ENCODE peak calls at places on chromosomes 3 and 15, in four cellular contexts. C is iPS DF 6.9, Y is T-helper 17 cell, H is tibial artery. M is an unnamed sample. For H3K9me3, the result is how much of the 10 kb centered on the place peaks cover.

GRCh38 chr3:16425398-16426057 is 88.0 kb downstream of the RFTN1 start:
- DNase-seq in H (no peak), C (no peak), Y (no peak), M (no peak)

GRCh38 chr15:68528891-68529290 is 49.9 kb upstream of the CORO2B start:
- DNase-seq in H (no peak), C (no peak), Y (no peak), M (no peak)

GRCh38 chr15:93025625-93025982 is 63.4 kb downstream of the RGMA start:
- DNase-seq in H (no peak), C (no peak), Y (no peak), M (no peak)

GRCh38 chr15:62835351-62835750 is 207.2 kb upstream of the TPM1 start:
- DNase-seq in Y (no peak), H (no peak), C (no peak), M (no peak)

GRCh38 chr3:109081746-109082510 is 36.0 kb downstream of the MORC1 start:
- DNase-seq in H (no peak), Y (no peak), C (peak), M (no peak)

GRCh38 chr3:185595520-185595919 is 9.4 kb downstream of the SENP2 start:
- DNase-seq in H (no peak), C (no peak), Y (no peak), M (no peak)

GRCh38 chr15:55574096-55574495 is 14.0 kb downstream of the PYGO1 start:
- DNase-seq in H (no peak), C (no peak), Y (no peak), M (no peak)

GRCh38 chr3:174331095-174331802 is 527.9 kb upstream of the NAALADL2 start:
- DNase-seq in C (no peak), H (no peak), Y (no peak), M (no peak)

GRCh38 chr3:186509423-186509822 is 34.8 kb downstream of the CRYGS start:
- DNase-seq in H (no peak), C (no peak), Y (no peak), M (no peak)

GRCh38 chr3:185328324-185329004 is 34.5 kb upstream of the MAP3K13 start:
- DNase-seq in C (no peak), Y (no peak), H (no peak), M (no peak)

GRCh38 chr15:62606376-62607164 is 436.0 kb upstream of the TPM1 start:
- DNase-seq in H (no peak), Y (no peak), C (no peak), M (no peak)

GRCh38 chr15:70427120-70427519 is 329.4 kb upstream of the TLE3 start:
- DNase-seq in Y (no peak), H (no peak), C (no peak), M (no peak)

GRCh38 chr3:157079677-157080369 is 80.1 kb downstream of the CCNL1 start:
- DNase-seq in C (no peak), H (no peak), Y (no peak), M (no peak)

GRCh38 chr15:75869446-75869845 is 26.2 kb downstream of the UBE2Q2 start:
- DNase-seq in H (no peak), C (no peak), Y (no peak), M (no peak)

GRCh38 chr15:84833447-84833846 is 16.3 kb downstream of the ALPK3 start:
- DNase-seq in C (no peak), H (no peak), Y (no peak), M (no peak)

GRCh38 chr15:76376029-76376428 is 39.5 kb downstream of the ISL2 start:
- DNase-seq in C (peak), Y (no peak), H (no peak), M (no peak)

GRCh38 chr15:98983333-98983732 is 24.3 kb downstream of the PGPEP1L start:
- DNase-seq in H (peak), Y (no peak), C (no peak), M (no peak)

GRCh38 chr3:42024578-42025387 is 62.9 kb upstream of the ULK4 start:
- DNase-seq in H (no peak), Y (no peak), C (no peak), M (no peak)

GRCh38 chr3:25355034-25355898 is 72.8 kb upstream of the RARB start:
- DNase-seq in H (no peak), C (no peak), Y (no peak), M (no peak)

GRCh38 chr3:128354788-128355548 is 111.7 kb downstream of the DNAJB8 start:
- DNase-seq in Y (no peak), C (no peak), H (no peak), M (peak)

GRCh38 chr15:49045691-49046112 is 544 bp downstream of the SECISBP2L start:
- DNase-seq in Y (no peak), H (no peak), C (no peak), M (no peak)

GRCh38 chr15:34158355-34158754 is 51.5 kb downstream of the KATNBL1 start:
- DNase-seq in Y (no peak), H (no peak), C (no peak), M (no peak)
- H3K9me3 ChIP-seq in Y (under half), H (under half), C (under half), M (under half)

GRCh38 chr15:25189551-25189950 is 234.8 kb downstream of the SNRPN start:
- DNase-seq in Y (no peak), C (no peak), H (no peak), M (no peak)
- H3K9me3 ChIP-seq in Y (under half), C (under half), H (under half), M (under half)

GRCh38 chr3:62373714-62374333 is 474 bp upstream of the FEZF2 start:
- DNase-seq in C (no peak), H (no peak), Y (no peak), M (no peak)
- H3K9me3 ChIP-seq in C (under half), H (under half), Y (under half), M (under half)

DNA sequence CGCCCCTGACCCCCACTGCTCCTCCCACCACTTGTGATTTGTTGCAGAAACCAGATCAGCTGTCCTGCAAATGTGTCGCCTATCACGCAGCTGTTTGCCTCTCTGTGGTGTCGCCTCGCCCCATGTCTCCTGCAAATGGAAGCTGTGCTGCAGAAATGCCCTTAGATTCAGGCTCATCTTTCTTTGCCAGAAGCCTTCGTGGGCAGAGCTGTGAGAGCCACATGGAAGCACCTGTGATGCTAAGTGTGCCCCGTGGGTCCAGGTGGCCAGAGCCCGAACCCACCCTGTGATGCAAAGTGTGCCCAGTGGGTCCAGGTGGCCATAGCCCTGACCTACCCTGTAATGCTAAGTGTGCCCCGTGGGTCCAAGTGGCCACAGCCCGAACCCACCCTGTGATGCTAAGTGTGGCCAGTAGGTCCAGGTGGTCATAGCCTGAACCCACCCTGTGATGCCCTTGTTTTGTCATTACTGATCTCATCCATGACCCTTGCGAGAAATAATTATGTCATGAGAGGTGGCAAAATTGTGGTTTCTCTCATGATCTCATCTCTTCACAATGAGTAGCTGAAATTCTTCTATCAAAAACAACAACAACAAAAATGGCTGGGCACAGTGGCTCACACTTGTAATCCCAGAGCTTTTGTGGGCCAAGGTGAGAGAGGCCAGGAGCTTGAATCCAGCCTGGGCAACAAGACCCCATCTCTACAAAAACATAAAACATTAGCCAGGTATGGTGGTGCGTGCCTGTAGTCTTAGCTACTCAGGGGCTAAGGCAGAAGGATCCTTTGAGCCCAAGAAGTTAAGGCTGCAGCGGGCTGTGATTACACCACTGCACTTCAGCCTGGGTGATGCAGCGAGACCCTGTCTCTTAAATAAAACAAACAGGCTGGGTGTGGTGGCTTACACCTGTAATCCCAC is 187.4 kb downstream of the GOLGA6L6 start:
- DNase-seq in Y (no peak), H (no peak), C (no peak), M (peak)
- H3K9me3 ChIP-seq in Y (under half), H (under half), C (half or more), M (under half)

GRCh38 chr3:60992395-60992794 is 258.9 kb downstream of the FHIT start:
- DNase-seq in Y (no peak), H (peak), C (no peak), M (no peak)

GRCh38 chr3:60983906-60984305 is 267.3 kb downstream of the FHIT start:
- DNase-seq in H (no peak), Y (no peak), C (no peak), M (no peak)

GRCh38 chr3:60989893-60990740 is 261.1 kb downstream of the FHIT start:
- DNase-seq in Y (no peak), H (no peak), C (no peak), M (no peak)

GRCh38 chr3:60986552-60986951 is 264.7 kb downstream of the FHIT start:
- DNase-seq in Y (no peak), C (no peak), H (no peak), M (no peak)
- H3K9me3 ChIP-seq in Y (under half), C (under half), H (under half), M (under half)

GRCh38 chr3:20873235-20873634 is 687.2 kb upstream of the SGO1 start:
- DNase-seq in H (no peak), Y (no peak), C (no peak), M (no peak)
- H3K9me3 ChIP-seq in H (under half), Y (under half), C (under half), M (under half)

GRCh38 chr3:137769321-137770065 is 5.4 kb downstream of the SOX14 start:
- DNase-seq in H (no peak), Y (no peak), C (no peak), M (no peak)

GRCh38 chr3:137770821-137771399 is 6.8 kb downstream of the SOX14 start:
- DNase-seq in C (no peak), H (no peak), Y (no peak), M (no peak)

GRCh38 chr3:137770066-137770805 is 6.1 kb downstream of the SOX14 start:
- DNase-seq in C (no peak), H (no peak), Y (no peak), M (no peak)

GRCh38 chr3:137771401-137772230 is 7.5 kb downstream of the SOX14 start:
- DNase-seq in Y (no peak), H (no peak), C (no peak), M (no peak)

GRCh38 chr3:137772231-137772617 is 8.1 kb downstream of the SOX14 start:
- DNase-seq in C (no peak), H (no peak), Y (no peak), M (no peak)
- H3K9me3 ChIP-seq in C (under half), H (under half), Y (under half), M (under half)

M was measured in upper lobe of right lung.